ENCODE peak calls at places on chromosome 20, in five cellular contexts. One of them, this sample, is unnamed. For H3K4me1, the result is how much of the 10 kb centered on the place peaks cover.

GRCh38 chr20:50930139-50931047 is 844 bp downstream of the ADNP start:
- DNase-seq in psoas muscle: peak
- DNase-seq in naive thymus-derived CD4-positive, alpha-beta T cell: peak
- DNase-seq in Peyer's patch: no peak
- DNase-seq in MM.1S: peak
- DNase-seq in this sample: peak

GRCh38 chr20:60085551-60086132 is 127.4 kb downstream of the CDH26 start:
- DNase-seq in psoas muscle: no peak
- DNase-seq in naive thymus-derived CD4-positive, alpha-beta T cell: no peak
- DNase-seq in Peyer's patch: no peak
- DNase-seq in MM.1S: no peak
- DNase-seq in this sample: no peak

GRCh38 chr20:57315083-57315963 is 14.3 kb upstream of the SPO11 start:
- DNase-seq in psoas muscle: no peak
- DNase-seq in naive thymus-derived CD4-positive, alpha-beta T cell: no peak
- DNase-seq in Peyer's patch: no peak
- DNase-seq in MM.1S: no peak
- DNase-seq in this sample: no peak

GRCh38 chr20:49484180-49485140 is 2.0 kb upstream of the KCNB1 start:
- DNase-seq in psoas muscle: peak
- DNase-seq in naive thymus-derived CD4-positive, alpha-beta T cell: peak
- DNase-seq in Peyer's patch: peak
- DNase-seq in MM.1S: peak
- DNase-seq in this sample: peak

GRCh38 chr20:22531756-22532155 is 52.6 kb downstream of the FOXA2 start:
- DNase-seq in psoas muscle: no peak
- DNase-seq in naive thymus-derived CD4-positive, alpha-beta T cell: no peak
- DNase-seq in Peyer's patch: no peak
- DNase-seq in MM.1S: no peak
- DNase-seq in this sample: no peak

GRCh38 chr20:38870733-38871559 is 55.3 kb upstream of the FAM83D start:
- DNase-seq in psoas muscle: no peak
- DNase-seq in naive thymus-derived CD4-positive, alpha-beta T cell: no peak
- DNase-seq in Peyer's patch: peak
- DNase-seq in MM.1S: peak
- DNase-seq in this sample: no peak

GRCh38 chr20:46552460-46553420 is 2.3 kb upstream of the OCSTAMP start:
- DNase-seq in psoas muscle: no peak
- DNase-seq in naive thymus-derived CD4-positive, alpha-beta T cell: no peak
- DNase-seq in Peyer's patch: peak
- DNase-seq in MM.1S: peak
- DNase-seq in this sample: peak

GRCh38 chr20:57847104-57847503 is 137.3 kb upstream of the PMEPA1 start:
- DNase-seq in psoas muscle: no peak
- DNase-seq in naive thymus-derived CD4-positive, alpha-beta T cell: no peak
- DNase-seq in Peyer's patch: no peak
- DNase-seq in MM.1S: no peak
- DNase-seq in this sample: no peak

GRCh38 chr20:44796758-44797457 is 13.4 kb downstream of the RIMS4 start:
- DNase-seq in psoas muscle: no peak
- DNase-seq in naive thymus-derived CD4-positive, alpha-beta T cell: no peak
- DNase-seq in Peyer's patch: no peak
- DNase-seq in MM.1S: no peak
- DNase-seq in this sample: no peak

GRCh38 chr20:44796311-44796710 is 14.0 kb downstream of the RIMS4 start:
- DNase-seq in psoas muscle: no peak
- DNase-seq in naive thymus-derived CD4-positive, alpha-beta T cell: no peak
- DNase-seq in Peyer's patch: no peak
- DNase-seq in MM.1S: no peak
- DNase-seq in this sample: no peak

GRCh38 chr20:44790994-44791393 is 19.4 kb downstream of the RIMS4 start:
- DNase-seq in psoas muscle: no peak
- DNase-seq in naive thymus-derived CD4-positive, alpha-beta T cell: no peak
- DNase-seq in Peyer's patch: no peak
- DNase-seq in MM.1S: no peak
- DNase-seq in this sample: no peak

GRCh38 chr20:44788706-44789456 is 21.5 kb downstream of the RIMS4 start:
- DNase-seq in psoas muscle: no peak
- DNase-seq in naive thymus-derived CD4-positive, alpha-beta T cell: no peak
- DNase-seq in Peyer's patch: no peak
- DNase-seq in MM.1S: no peak
- DNase-seq in this sample: no peak

DNA sequence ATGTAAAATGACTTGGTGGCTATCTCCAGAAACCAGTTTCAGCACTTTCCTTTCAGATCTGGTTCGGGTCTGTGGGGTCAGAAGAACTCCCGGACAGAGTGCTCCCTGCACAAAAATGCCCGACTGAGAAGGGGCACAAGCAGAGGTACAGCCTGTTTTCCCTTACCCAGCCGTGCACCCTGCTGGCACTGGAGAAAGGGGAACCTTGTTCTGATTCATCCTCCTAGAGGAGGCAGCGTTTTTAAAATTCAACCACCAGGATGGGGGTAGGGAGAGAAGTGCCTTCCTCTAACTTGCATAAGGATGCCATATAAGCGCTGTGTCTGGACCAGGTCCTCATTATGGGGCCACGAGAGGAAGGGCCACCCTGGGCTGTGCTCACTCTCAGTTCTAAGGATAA is 17.6 kb downstream of the RIMS4 start:
- DNase-seq in psoas muscle: no peak
- DNase-seq in naive thymus-derived CD4-positive, alpha-beta T cell: no peak
- DNase-seq in Peyer's patch: no peak
- DNase-seq in MM.1S: no peak
- DNase-seq in this sample: no peak
- H3K4me1 ChIP-seq in psoas muscle: under half
- H3K4me1 ChIP-seq in naive thymus-derived CD4-positive, alpha-beta T cell: under half
- H3K4me1 ChIP-seq in Peyer's patch: under half
- H3K4me1 ChIP-seq in MM.1S: under half
- H3K4me1 ChIP-seq in this sample: under half

DNA sequence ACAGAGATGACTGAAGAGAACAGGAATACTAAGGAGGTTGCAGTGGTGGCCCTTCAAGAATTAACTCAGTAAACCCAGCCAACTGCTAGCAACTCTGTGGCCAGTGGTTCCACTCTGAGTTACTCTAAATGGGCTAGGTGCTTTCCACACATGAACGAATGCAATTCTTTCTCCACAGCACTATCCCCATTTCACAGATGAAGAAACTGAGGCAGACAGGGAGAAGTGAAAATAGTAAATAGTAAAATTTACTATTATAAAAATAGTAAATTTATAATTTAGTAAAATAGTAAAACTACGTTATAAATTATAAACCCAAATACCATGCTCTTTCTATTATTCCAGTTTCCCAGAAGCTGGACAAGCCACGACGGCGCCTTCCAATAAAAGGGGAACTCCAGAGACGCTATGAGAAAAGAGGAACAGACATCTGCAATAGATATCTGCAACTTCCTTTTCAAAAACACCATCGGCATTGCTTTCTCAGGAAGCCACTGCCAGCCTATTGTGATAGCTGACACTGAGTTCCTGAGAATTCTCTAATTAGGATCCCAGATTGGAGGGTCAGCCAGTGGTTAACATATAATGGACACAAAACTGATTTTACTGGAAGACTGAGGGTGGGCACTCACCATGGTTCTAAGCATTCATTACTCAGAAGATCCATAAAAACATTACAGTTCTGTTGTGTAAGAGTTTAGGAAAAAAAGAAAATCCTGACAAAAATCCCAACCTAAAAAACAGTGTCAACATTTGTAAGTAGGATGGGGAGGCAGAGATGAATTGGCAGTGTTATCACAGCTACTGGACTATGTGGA is 16.2 kb downstream of the FKBP1A start:
- DNase-seq in psoas muscle: no peak
- DNase-seq in naive thymus-derived CD4-positive, alpha-beta T cell: no peak
- DNase-seq in Peyer's patch: peak
- DNase-seq in MM.1S: no peak
- DNase-seq in this sample: no peak
- H3K4me3 ChIP-seq in psoas muscle: no peak
- H3K4me3 ChIP-seq in naive thymus-derived CD4-positive, alpha-beta T cell: no peak
- H3K4me3 ChIP-seq in Peyer's patch: no peak
- H3K4me3 ChIP-seq in MM.1S: no peak
- H3K4me3 ChIP-seq in this sample: no peak

GRCh38 chr20:20683922-20684321 is 28.5 kb downstream of the RALGAPA2 start:
- DNase-seq in psoas muscle: no peak
- DNase-seq in naive thymus-derived CD4-positive, alpha-beta T cell: no peak
- DNase-seq in Peyer's patch: no peak
- DNase-seq in MM.1S: no peak
- DNase-seq in this sample: no peak
- H3K4me1 ChIP-seq in psoas muscle: half or more
- H3K4me1 ChIP-seq in naive thymus-derived CD4-positive, alpha-beta T cell: under half
- H3K4me1 ChIP-seq in Peyer's patch: under half
- H3K4me1 ChIP-seq in MM.1S: under half
- H3K4me1 ChIP-seq in this sample: under half

DNA sequence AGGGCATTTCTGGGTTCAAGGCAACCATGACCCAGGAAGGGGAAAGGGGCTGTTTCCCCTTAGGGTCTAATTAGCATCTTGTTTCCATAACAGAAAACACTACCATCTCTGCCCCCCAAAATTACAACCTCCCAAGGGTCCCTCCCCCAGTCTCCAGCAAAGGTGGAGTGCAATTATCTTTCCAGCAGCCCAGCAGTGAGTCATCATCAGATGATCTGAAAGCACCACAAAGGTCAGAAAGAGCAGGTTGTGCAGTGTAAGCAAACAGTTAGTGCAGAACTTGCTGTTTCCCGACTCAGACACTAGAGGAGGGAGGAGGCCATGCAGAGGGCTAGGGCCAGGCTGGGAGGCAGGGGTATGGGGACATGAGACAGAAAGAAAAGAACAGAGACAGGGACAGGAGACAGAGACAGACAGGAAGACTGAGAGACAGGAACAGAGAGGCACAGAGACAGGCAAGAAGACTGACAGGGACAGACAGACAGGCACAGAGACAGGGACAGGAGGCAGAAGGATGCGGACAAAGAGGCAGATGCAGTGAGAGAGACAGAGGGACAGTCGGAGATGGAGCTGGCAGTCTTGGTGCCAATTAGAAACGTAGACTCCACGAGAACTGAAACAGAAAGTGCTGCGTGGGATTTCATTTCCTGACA is 62.5 kb downstream of the PYGB start:
- DNase-seq in psoas muscle: no peak
- DNase-seq in naive thymus-derived CD4-positive, alpha-beta T cell: no peak
- DNase-seq in Peyer's patch: no peak
- DNase-seq in MM.1S: peak
- DNase-seq in this sample: peak
- H3K4me3 ChIP-seq in psoas muscle: peak
- H3K4me3 ChIP-seq in naive thymus-derived CD4-positive, alpha-beta T cell: peak
- H3K4me3 ChIP-seq in Peyer's patch: peak
- H3K4me3 ChIP-seq in MM.1S: peak
- H3K4me3 ChIP-seq in this sample: peak

This sample was measured in CD4-positive, alpha-beta memory T cell.